ENCODE peak calls at places on chromosome 5, in six cellular contexts. S, A, W, M, C and K are unnamed samples.

GRCh38 chr5:41097642-41098041 is 26.5 kb upstream of the MROH2B start:
- DNase-seq in S (no peak), A (no peak), W (no peak), M (no peak), C (no peak), K (no peak)

GRCh38 chr5:84634256-84634655 is 249.6 kb upstream of the EDIL3 start:
- DNase-seq in S (no peak), A (no peak), W (no peak), M (no peak), C (no peak), K (no peak)

GRCh38 chr5:132070460-132071337 is 2.9 kb upstream of the CSF2 start:
- DNase-seq in S (no peak), A (no peak), W (no peak), M (no peak), C (peak), K (no peak)

GRCh38 chr5:133294380-133294779 is 242.6 kb downstream of the HSPA4 start:
- DNase-seq in S (no peak), A (no peak), W (peak), M (no peak), C (no peak), K (no peak)

GRCh38 chr5:5702934-5703333 is 280.5 kb downstream of the ICE1 start:
- DNase-seq in S (no peak), A (no peak), W (no peak), M (no peak), C (no peak), K (no peak)

GRCh38 chr5:155689403-155689802 is 637.6 kb upstream of the SGCD start:
- DNase-seq in S (no peak), A (no peak), W (no peak), M (peak), C (no peak), K (no peak)

GRCh38 chr5:88551724-88552345 is 283.2 kb upstream of the TMEM161B start:
- DNase-seq in S (no peak), A (peak), W (no peak), M (peak), C (no peak), K (no peak)

GRCh38 chr5:139014726-139015125 is 139.6 kb upstream of the LRRTM2 start:
- DNase-seq in S (no peak), A (no peak), W (no peak), M (no peak), C (peak), K (no peak)

GRCh38 chr5:148543727-148544126 is 110.6 kb downstream of the HTR4 start:
- DNase-seq in S (no peak), A (no peak), W (no peak), M (no peak), C (no peak), K (no peak)

GRCh38 chr5:3122985-3123762 is 371.7 kb upstream of the IRX2 start:
- DNase-seq in S (no peak), A (peak), W (no peak), M (no peak), C (no peak), K (no peak)

GRCh38 chr5:32074401-32074800 is 99.7 kb downstream of the GOLPH3 start:
- DNase-seq in S (no peak), A (peak), W (no peak), M (no peak), C (no peak), K (no peak)

GRCh38 chr5:89457411-89458329 is 574.7 kb upstream of the MEF2C start:
- DNase-seq in S (no peak), A (no peak), W (no peak), M (no peak), C (peak), K (no peak)

GRCh38 chr5:32690153-32690552 is 21.0 kb upstream of the NPR3 start:
- DNase-seq in S (no peak), A (peak), W (no peak), M (no peak), C (no peak), K (no peak)

GRCh38 chr5:154753792-154754191 is 1.4 kb upstream of the LARP1 start:
- DNase-seq in S (no peak), A (peak), W (peak), M (no peak), C (peak), K (no peak)

GRCh38 chr5:173265433-173265832 is 30.4 kb upstream of the NKX2-5 start:
- DNase-seq in S (no peak), A (no peak), W (no peak), M (no peak), C (no peak), K (no peak)